ENCODE peak calls at places on chromosomes 7 and 10, in seven cellular contexts. D, L, G, Y, Q, X and E are unnamed samples.
A peak's percentile ranks its signal among the peaks of the same experiment; 100 is the strongest.

GRCh38 chr7:153297141-153297540 is 537.6 kb downstream of the ACTR3B start:
- DNase-seq in Q (no peak), L (no peak), X (no peak), G (no peak), Y (no peak), D (no peak), E (peak; percentile 12)

GRCh38 chr10:121080324-121080807 is 229.2 kb downstream of the WDR11 start:
- DNase-seq in L (no peak), X (no peak), Y (no peak), Q (peak; percentile 55), G (no peak), D (no peak), E (no peak)

GRCh38 chr10:49131507-49132385 is 2.1 kb downstream of the FAM170B start:
- DNase-seq in L (no peak), G (no peak), X (no peak), Q (no peak), Y (no peak), D (no peak), E (no peak)

GRCh38 chr7:120985130-120985758 is 3.3 kb upstream of the CPED1 start:
- DNase-seq in L (no peak), D (no peak), Q (no peak), Y (no peak), G (no peak), X (no peak), E (no peak)

GRCh38 chr7:157651366-157652160 is 314.8 kb downstream of the DNAJB6 start:
- DNase-seq in Q (no peak), G (no peak), Y (no peak), X (no peak), D (no peak), L (no peak), E (no peak)

GRCh38 chr7:36459236-36459960 is 69.7 kb downstream of the ANLN start:
- DNase-seq in L (no peak), Y (no peak), X (no peak), D (no peak), G (no peak), Q (peak; percentile 17), E (no peak)

GRCh38 chr7:121853307-121853706 is 19.7 kb upstream of the PTPRZ1 start:
- DNase-seq in G (no peak), L (no peak), X (no peak), Y (no peak), Q (no peak), D (no peak), E (no peak)

GRCh38 chr10:76037531-76037930 is 606.1 kb downstream of the LRMDA start:
- DNase-seq in L (no peak), Q (no peak), D (no peak), X (no peak), G (no peak), Y (no peak), E (no peak)

GRCh38 chr10:75071756-75072155 is 39.7 kb upstream of the SAMD8 start:
- DNase-seq in X (no peak), Q (no peak), G (no peak), D (no peak), L (no peak), Y (no peak), E (no peak)

GRCh38 chr7:27117687-27118491 is 12.7 kb downstream of the HOXA4 start:
- DNase-seq in Q (no peak), Y (no peak), D (no peak), X (no peak), G (no peak), L (no peak), E (no peak)

GRCh38 chr10:30782543-30783461 is 153.2 kb upstream of the LYZL2 start:
- DNase-seq in X (no peak), D (no peak), Y (no peak), Q (no peak), G (no peak), L (no peak), E (no peak)

GRCh38 chr7:91883676-91884362 is 3.3 kb upstream of the MTERF1 start:
- DNase-seq in X (no peak), L (no peak), Q (no peak), G (no peak), Y (no peak), D (no peak), E (no peak)

GRCh38 chr10:47440207-47440606 is 43.7 kb downstream of the ANXA8 start:
- DNase-seq in Y (no peak), L (no peak), D (no peak), X (no peak), Q (no peak), G (no peak), E (no peak)

GRCh38 chr7:46616636-46617035 is 695.6 kb upstream of the IGFBP3 start:
- DNase-seq in X (no peak), G (no peak), Y (no peak), Q (no peak), L (no peak), D (no peak), E (no peak)

GRCh38 chr7:12715372-12716133 is 28.1 kb downstream of the ARL4A start:
- DNase-seq in X (peak; percentile 1), Y (no peak), L (peak; percentile 27), Q (peak; percentile 24), G (peak; percentile 64), D (no peak), E (peak; percentile 74)

GRCh38 chr7:135388616-135389015 is 121.3 kb downstream of the CNOT4 start:
- DNase-seq in Y (no peak), G (no peak), D (no peak), Q (no peak), X (no peak), L (no peak), E (no peak)

GRCh38 chr7:155885162-155886160 is 73.2 kb upstream of the SHH start:
- DNase-seq in G (no peak), Q (no peak), Y (no peak), D (no peak), L (no peak), X (no peak), E (peak; percentile 40)

GRCh38 chr10:62130948-62131347 is 137.7 kb downstream of the RTKN2 start:
- DNase-seq in Y (no peak), L (no peak), G (no peak), Q (no peak), X (no peak), D (no peak), E (peak; percentile 21)

GRCh38 chr7:84663224-84663623 is 468.6 kb upstream of the SEMA3A start:
- DNase-seq in G (no peak), Y (no peak), Q (no peak), D (no peak), X (no peak), L (no peak), E (no peak)

GRCh38 chr10:71860243-71861029 is 9.4 kb upstream of the PSAP start:
- DNase-seq in Y (no peak), L (peak; percentile 92), D (no peak), Q (peak; percentile 84), G (no peak), X (no peak), E (peak; percentile 92)

GRCh38 chr7:83472376-83472775 is 176.6 kb downstream of the SEMA3E start:
- DNase-seq in Y (no peak), G (no peak), Q (no peak), L (no peak), D (no peak), X (no peak), E (no peak)

GRCh38 chr10:43308986-43309385 is 42.1 kb upstream of the RASGEF1A start:
- DNase-seq in Y (no peak), Q (no peak), L (peak; percentile 64), G (no peak), D (no peak), X (no peak), E (peak; percentile 78)

GRCh38 chr10:124722812-124723783 is 21.1 kb downstream of the FAM53B start:
- DNase-seq in Y (no peak), L (no peak), D (no peak), G (peak; percentile 46), Q (no peak), X (no peak), E (no peak)

GRCh38 chr7:139620676-139621344 is 97.3 kb downstream of the CLEC2L start:
- DNase-seq in X (no peak), G (peak; percentile 72), D (peak; percentile 50), L (peak; percentile 67), Q (peak; percentile 48), Y (peak; percentile 21), E (no peak)

GRCh38 chr7:101294039-101294831 is 27.4 kb downstream of the IFT22 start:
- DNase-seq in D (no peak), Q (no peak), G (no peak), Y (no peak), L (no peak), X (no peak), E (no peak)

GRCh38 chr10:91517394-91517793 is 107.2 kb downstream of the HECTD2 start:
- DNase-seq in G (no peak), Y (no peak), X (no peak), Q (no peak), L (no peak), D (no peak), E (no peak)

GRCh38 chr7:23898619-23899018 is 188.6 kb downstream of the STK31 start:
- DNase-seq in X (no peak), Y (no peak), D (no peak), L (no peak), Q (no peak), G (no peak), E (no peak)

GRCh38 chr10:22554481-22555182 is 159.7 kb downstream of the PIP4K2A start:
- DNase-seq in D (no peak), G (no peak), Y (peak; percentile 44), X (no peak), Q (peak; percentile 24), L (peak; percentile 69), E (peak; percentile 72)

GRCh38 chr10:37856881-37857286 is 526 bp downstream of the ZNF248 start:
- DNase-seq in D (peak; percentile 26), G (peak; percentile 51), X (peak; percentile 1), Q (no peak), Y (no peak), L (peak; percentile 43), E (peak; percentile 22)

GRCh38 chr10:86258488-86258887 is 108.1 kb downstream of the GRID1 start:
- DNase-seq in X (no peak), Q (no peak), G (peak; percentile 14), D (no peak), L (peak; percentile 84), Y (no peak), E (no peak)

GRCh38 chr7:155190608-155191536 is 106.8 kb upstream of the INSIG1 start:
- DNase-seq in L (peak; percentile 74), Q (peak; percentile 66), D (peak; percentile 79), G (peak; percentile 66), X (no peak), Y (no peak), E (peak; percentile 47)

GRCh38 chr7:27148776-27149641 is 1.4 kb upstream of the HOXA6 start:
- DNase-seq in D (no peak), Q (no peak), G (no peak), L (no peak), X (no peak), Y (no peak), E (no peak)

GRCh38 chr10:5563991-5564536 is 39.3 kb downstream of the CALML3 start:
- DNase-seq in L (no peak), G (peak; percentile 33), X (no peak), Y (no peak), D (no peak), Q (no peak), E (no peak)